ENCODE peak calls at places on chromosomes 12 and 14, in five cellular contexts. P is IMR-90, V is stomach, C is right lobe of liver, A is esophagus muscularis mucosa. O is an unnamed sample. For H3K9me3, the result is how much of the 10 kb centered on the place peaks cover.

GRCh38 chr14:67738740-67739504 is 37.2 kb downstream of the RDH12 start:
- DNase-seq in P (peak), V (peak), C (peak), A (peak), O (peak)

GRCh38 chr12:4145990-4146859 is 127.3 kb upstream of the CCND2 start:
- DNase-seq in P (no peak), V (no peak), C (no peak), A (peak), O (no peak)

GRCh38 chr14:72641086-72641485 is 252.8 kb downstream of the DPF3 start:
- DNase-seq in P (no peak), V (no peak), C (no peak), A (peak), O (no peak)

GRCh38 chr12:75717902-75718301 is 206.5 kb upstream of the KRR1 start:
- DNase-seq in P (no peak), V (no peak), C (no peak), A (no peak), O (no peak)

GRCh38 chr12:46664771-46665287 is 161.0 kb downstream of the SLC38A4 start:
- DNase-seq in P (peak), V (no peak), C (no peak), A (no peak), O (no peak)

GRCh38 chr12:84772281-84772680 is 140.3 kb downstream of the SLC6A15 start:
- DNase-seq in P (peak), V (no peak), C (no peak), A (no peak), O (no peak)

GRCh38 chr12:123384994-123385376 is 1.1 kb downstream of the KMT5A start:
- DNase-seq in P (peak), V (no peak), C (no peak), A (no peak), O (no peak)

GRCh38 chr12:49057888-49058287 is 2.7 kb downstream of the KMT2D start:
- DNase-seq in P (no peak), V (no peak), C (no peak), A (no peak), O (no peak)

GRCh38 chr14:102731101-102731870 is 46.0 kb upstream of the TRAF3 start:
- DNase-seq in P (no peak), V (no peak), C (no peak), A (no peak), O (no peak)

GRCh38 chr14:100067481-100067880 is 2.3 kb downstream of the EVL start:
- DNase-seq in P (no peak), V (no peak), C (no peak), A (no peak), O (no peak)

GRCh38 chr14:72332054-72332453 is 399.8 kb downstream of the RGS6 start:
- DNase-seq in P (no peak), V (no peak), C (no peak), A (peak), O (peak)

GRCh38 chr12:53378705-53379388 is 1.1 kb upstream of the SP1 start:
- DNase-seq in P (no peak), V (no peak), C (no peak), A (no peak), O (no peak)

GRCh38 chr14:104152686-104153398 is 14.5 kb downstream of the KIF26A start:
- DNase-seq in P (no peak), V (no peak), C (no peak), A (no peak), O (no peak)

GRCh38 chr12:107894589-107894988 is 120.1 kb downstream of the ASCL4 start:
- DNase-seq in P (no peak), V (no peak), C (no peak), A (peak), O (no peak)

GRCh38 chr12:120814203-120814902 is 88.7 kb downstream of the ACADS start:
- DNase-seq in P (no peak), V (no peak), C (no peak), A (no peak), O (no peak)

GRCh38 chr12:119178544-119179334 is at the start of gene HSPB8:
- DNase-seq in P (peak), V (peak), C (peak), A (peak), O (peak)

GRCh38 chr14:68715032-68715924 is 77.6 kb downstream of the ZFP36L1 start:
- DNase-seq in P (peak), V (no peak), C (no peak), A (no peak), O (no peak)

GRCh38 chr14:21703357-21704339 is 30.0 kb upstream of the OR4E1 start:
- DNase-seq in P (no peak), V (no peak), C (no peak), A (no peak), O (no peak)

GRCh38 chr12:121107681-121108080 is 25.0 kb upstream of the P2RX7 start:
- DNase-seq in P (peak), V (no peak), C (no peak), A (no peak), O (no peak)

GRCh38 chr14:75469606-75470237 is 41.9 kb downstream of the JDP2 start:
- DNase-seq in P (no peak), V (peak), C (peak), A (no peak), O (peak)

GRCh38 chr12:3304436-3305135 is 186.4 kb upstream of the PRMT8 start:
- DNase-seq in P (peak), V (peak), C (no peak), A (no peak), O (peak)

GRCh38 chr12:64083285-64084210 is 138.5 kb downstream of the KICS2 start:
- DNase-seq in P (peak), V (peak), C (peak), A (no peak), O (peak)

GRCh38 chr12:88509851-88510250 is 70.4 kb downstream of the KITLG start:
- DNase-seq in P (no peak), V (no peak), C (no peak), A (no peak), O (no peak)

GRCh38 chr12:65252515-65252914 is 26.0 kb upstream of the MSRB3 start:
- DNase-seq in P (no peak), V (no peak), C (no peak), A (no peak), O (no peak)

GRCh38 chr14:75604979-75605825 is 26.8 kb downstream of the FLVCR2 start:
- DNase-seq in P (no peak), V (no peak), C (no peak), A (no peak), O (peak)

GRCh38 chr12:50110127-50110761 is 1.8 kb upstream of the COX14 start:
- DNase-seq in P (no peak), V (peak), C (peak), A (no peak), O (peak)

GRCh38 chr14:50139192-50139591 is 22.8 kb upstream of the VCPKMT start:
- DNase-seq in P (no peak), V (no peak), C (no peak), A (no peak), O (no peak)

GRCh38 chr14:99239661-99240092 is 32.3 kb downstream of the BCL11B start:
- DNase-seq in P (no peak), V (no peak), C (no peak), A (no peak), O (no peak)

GRCh38 chr14:37056473-37056872 is 115.9 kb downstream of the SLC25A21 start:
- DNase-seq in P (peak), V (no peak), C (no peak), A (no peak), O (no peak)

GRCh38 chr14:81710232-81710845 is 176.7 kb upstream of the SEL1L start:
- DNase-seq in P (peak), V (no peak), C (no peak), A (no peak), O (peak)

GRCh38 chr12:30794591-30795409 is 40.0 kb upstream of the CAPRIN2 start:
- DNase-seq in P (peak), V (no peak), C (no peak), A (no peak), O (no peak)

GRCh38 chr12:14239935-14240872 is 125.3 kb upstream of the ATF7IP start:
- DNase-seq in P (no peak), V (no peak), C (no peak), A (no peak), O (peak)

GRCh38 chr12:62689042-62689839 is 222.6 kb downstream of the MON2 start:
- DNase-seq in P (peak), V (no peak), C (no peak), A (no peak), O (no peak)

GRCh38 chr14:92502541-92503286 is 10.9 kb upstream of the RIN3 start:
- DNase-seq in P (no peak), V (no peak), C (no peak), A (no peak), O (no peak)

GRCh38 chr14:52299692-52300278 is 14.3 kb upstream of the PTGER2 start:
- DNase-seq in P (peak), V (no peak), C (no peak), A (no peak), O (peak)

GRCh38 chr12:6914246-6914947 is at the start of gene ENO2:
- DNase-seq in P (peak), V (peak), C (peak), A (no peak), O (peak)

GRCh38 chr12:125129592-125130255 is 64.5 kb downstream of the AACS start:
- DNase-seq in P (no peak), V (no peak), C (no peak), A (no peak), O (no peak)

DNA sequence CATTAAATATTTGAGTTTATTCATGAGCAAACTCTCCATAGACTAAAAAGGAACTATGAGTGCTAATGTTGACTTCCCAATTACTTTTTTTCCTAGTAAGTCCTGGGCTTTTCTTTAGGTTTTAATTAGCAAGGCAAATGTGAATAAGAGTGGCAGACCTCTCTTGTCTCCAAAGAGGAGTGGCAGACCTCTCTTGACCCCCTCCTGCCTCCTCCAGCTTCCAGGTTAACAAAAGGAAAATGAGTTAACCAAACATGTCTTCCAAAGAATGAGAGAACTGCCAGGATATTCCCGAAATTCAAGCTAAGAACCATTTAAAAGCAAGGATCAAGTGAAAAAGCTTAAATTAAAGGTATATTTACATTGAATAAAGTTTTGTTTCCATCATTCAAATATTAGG is 253.2 kb downstream of the MDGA2 start:
- DNase-seq in P (no peak), V (no peak), C (no peak), A (no peak), O (no peak)
- H3K9me3 ChIP-seq in P (under half), V (under half), C (under half), A (under half), O (under half)

DNA sequence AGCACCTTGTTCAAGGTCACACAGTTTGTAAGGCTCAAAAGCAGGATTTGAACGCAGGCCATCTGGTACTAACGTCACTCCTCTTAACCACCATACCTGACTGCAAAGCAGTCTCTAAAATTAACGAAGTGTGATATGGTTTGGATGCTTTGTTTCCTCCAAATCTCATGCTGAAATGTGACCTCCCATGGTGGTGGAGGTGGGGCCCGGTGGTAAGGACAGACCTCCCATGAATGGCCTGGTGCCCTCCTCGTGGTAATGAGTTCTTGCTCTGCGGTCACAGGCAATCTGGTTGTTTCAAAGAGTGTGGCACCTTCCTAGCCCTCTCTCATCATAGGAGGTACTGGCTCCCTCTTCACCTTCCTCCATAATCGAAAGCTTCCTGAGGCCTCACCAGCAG is 102.2 kb upstream of the BCL2L14 start:
- DNase-seq in P (no peak), V (no peak), C (no peak), A (no peak), O (no peak)
- TF ChIP-seq POLR2A in P (no peak), V (no peak), C (no peak), A (no peak), O (no peak)

DNA sequence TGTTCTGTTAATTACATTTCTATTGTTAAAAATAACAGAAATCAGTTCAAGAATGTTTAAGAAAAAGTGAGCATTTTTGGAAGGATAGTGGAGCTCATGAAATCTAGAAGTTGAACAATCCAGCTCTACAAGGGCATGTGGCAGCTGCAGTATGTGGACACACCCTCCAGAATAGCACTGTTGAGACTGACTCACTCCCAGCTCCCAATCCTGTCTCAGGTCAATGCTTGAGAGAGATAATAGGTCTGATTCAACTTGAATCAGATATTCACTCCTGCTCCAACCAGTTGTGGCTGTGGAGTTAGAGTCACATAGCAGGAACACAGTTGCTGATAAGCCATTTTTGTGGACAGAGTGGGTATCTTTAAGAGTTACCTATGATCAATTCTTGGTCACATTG is 113.0 kb upstream of the NTF3 start:
- DNase-seq in P (peak), V (no peak), C (no peak), A (no peak), O (no peak)
- H3K9me3 ChIP-seq in P (under half), V (under half), C (under half), A (under half), O (under half)

DNA sequence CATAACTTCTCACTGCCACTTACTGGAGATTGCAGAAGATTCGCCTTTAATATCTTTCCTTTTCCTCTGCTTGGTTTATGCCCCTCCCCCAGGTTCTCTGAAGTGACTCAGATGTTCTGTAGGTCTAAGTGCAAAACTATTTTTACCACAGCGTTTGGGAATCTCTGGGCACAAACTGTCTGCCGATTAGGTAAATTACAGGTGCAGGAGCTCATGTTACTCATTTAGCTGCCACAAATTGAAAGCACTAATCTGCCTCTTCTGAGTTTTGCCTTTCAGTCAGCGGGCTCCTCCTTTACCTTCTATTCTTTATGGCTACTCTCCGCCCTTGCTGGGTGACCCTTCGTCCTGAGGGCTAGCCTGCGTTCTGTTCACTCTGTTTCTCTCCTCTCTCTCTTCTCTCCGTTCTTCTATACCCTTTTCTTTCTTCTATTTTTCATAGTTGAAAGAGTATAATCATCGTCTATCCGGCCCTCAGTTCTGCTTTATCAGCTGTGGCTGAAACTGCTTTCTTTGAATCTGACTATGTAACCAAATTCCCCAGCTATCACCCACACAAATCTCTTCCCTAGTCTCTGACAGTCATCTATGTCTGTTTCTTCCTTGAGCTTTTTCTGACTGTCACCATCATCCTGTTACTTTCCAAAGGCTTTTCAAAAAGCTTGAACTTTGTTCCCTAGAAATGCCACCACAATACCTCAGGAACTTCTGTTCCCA is 4.4 kb upstream of the MYF6 start:
- DNase-seq in P (peak), V (no peak), C (no peak), A (no peak), O (peak)
- TF ChIP-seq POLR2A in P (no peak), V (no peak), C (peak), A (no peak), O (no peak)

GRCh38 chr14:19902409-19902808 is 18.0 kb upstream of the OR4K5 start:
- DNase-seq in P (no peak), V (no peak), C (no peak), A (no peak), O (no peak)

GRCh38 chr14:19906665-19907064 is 13.7 kb upstream of the OR4K5 start:
- DNase-seq in P (no peak), V (no peak), C (no peak), A (no peak), O (no peak)

GRCh38 chr14:19895282-19895681 is 20.3 kb downstream of the OR4K2 start:
- DNase-seq in P (no peak), V (no peak), C (no peak), A (no peak), O (no peak)

GRCh38 chr14:19900999-19901398 is 19.4 kb upstream of the OR4K5 start:
- DNase-seq in P (no peak), V (no peak), C (no peak), A (no peak), O (no peak)
- H3K9me3 ChIP-seq in P (under half), V (under half), C (under half), A (under half), O (under half)

GRCh38 chr14:105300542-105301102 is at the start of gene BRF1:
- DNase-seq in P (peak), V (peak), C (peak), A (peak), O (peak)
- TF ChIP-seq POLR2A in P (no peak), V (no peak), C (peak), A (no peak), O (no peak)

GRCh38 chr14:106845286-106846087 is 1319.1 kb downstream of the TMEM121 start:
- DNase-seq in P (no peak), V (peak), C (peak), A (no peak), O (peak)

GRCh38 chr14:106848330-106849121 is 1322.1 kb downstream of the TMEM121 start:
- DNase-seq in P (no peak), V (no peak), C (no peak), A (no peak), O (peak)

GRCh38 chr14:106846218-106846617 is 1319.8 kb downstream of the TMEM121 start:
- DNase-seq in P (no peak), V (no peak), C (no peak), A (no peak), O (no peak)

GRCh38 chr14:106850913-106851825 is 1324.8 kb downstream of the TMEM121 start:
- DNase-seq in P (no peak), V (no peak), C (no peak), A (no peak), O (no peak)
- H3K9me3 ChIP-seq in P (under half), V (under half), C (under half), A (under half), O (under half)

DNA sequence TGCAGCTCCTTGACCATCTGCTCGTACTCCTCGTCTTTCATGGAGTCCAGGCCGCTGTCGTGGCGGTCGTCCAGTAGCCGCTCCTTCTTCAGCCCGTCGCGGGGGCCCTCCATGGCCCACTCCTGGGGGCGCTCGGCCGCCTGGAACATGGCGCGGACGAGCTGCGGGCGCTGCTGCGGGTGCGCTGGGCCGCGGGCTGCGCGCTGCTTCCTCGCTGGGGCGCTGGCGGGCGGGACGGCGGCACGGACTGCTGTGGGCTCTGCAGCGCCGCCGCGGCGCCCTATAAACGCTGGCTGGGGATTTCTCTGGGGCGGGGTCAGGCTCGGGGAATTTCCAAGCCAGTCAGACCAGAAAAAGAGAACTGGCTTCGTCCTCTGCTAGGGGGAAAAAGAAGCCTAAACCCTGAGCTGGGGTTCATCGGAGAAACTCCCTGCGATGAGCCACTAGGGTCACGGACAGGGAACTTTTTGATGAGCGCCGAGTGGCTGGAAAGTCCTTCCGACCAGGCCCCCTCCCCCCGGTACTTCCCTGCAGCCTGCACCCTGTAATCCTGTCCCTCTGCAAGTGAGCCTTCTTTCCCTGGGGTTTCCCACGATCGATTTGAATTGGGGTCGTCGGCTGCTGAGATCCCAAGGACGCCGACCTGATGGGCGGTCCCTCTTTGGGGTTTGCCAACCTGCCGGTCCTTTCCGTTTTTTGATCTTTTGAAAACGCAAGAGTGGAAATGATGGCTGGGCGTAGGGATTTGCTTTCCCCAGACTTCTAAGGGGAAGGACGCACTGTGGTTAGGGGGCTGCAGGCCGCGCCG is at the start of gene NFKBIA:
- DNase-seq in P (peak), V (peak), C (peak), A (peak), O (peak)
- TF ChIP-seq POLR2A in P (peak), V (no peak), C (peak), A (peak), O (peak)

DNA sequence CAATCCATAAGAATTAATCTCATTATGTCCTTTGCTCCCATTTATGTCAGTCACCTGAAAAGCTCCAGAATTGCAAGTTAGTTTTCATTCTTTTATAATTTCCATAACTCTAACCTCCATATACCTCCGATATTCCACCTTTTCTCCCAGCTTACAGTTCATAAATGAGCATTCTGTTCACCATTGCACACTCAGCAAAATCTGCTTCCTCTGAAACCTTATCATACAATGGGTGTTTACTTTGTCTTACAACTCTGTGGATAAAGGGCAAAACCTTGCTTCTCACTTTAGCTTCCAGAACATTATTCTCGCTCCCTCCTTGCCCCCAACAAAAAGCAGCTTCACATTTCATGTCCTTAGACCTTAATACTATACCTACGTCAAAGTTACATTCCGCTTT is 19.3 kb upstream of the SLCO1B1 start:
- DNase-seq in P (no peak), V (no peak), C (no peak), A (no peak), O (no peak)
- H3K9me3 ChIP-seq in P (under half), V (under half), C (under half), A (under half), O (under half)